ENCODE peak calls at places on chromosomes 7 and 10, in four cellular contexts. A is NCI-H1092; I is HEK293T; Q is stimulated activated CD8-positive, alpha-beta memory T cell treated with anti-CD3 and anti-CD28 coated beads, Interleukin-15, amount 100 ng/mL, for 4 hours. S is an unnamed sample.

GRCh38 chr10:95787447-95787846 is 31.5 kb downstream of the ENTPD1 start:
- DNase-seq in A (no peak), I (no peak), Q (no peak), S (no peak)

GRCh38 chr7:54799792-54800191 is 40.8 kb upstream of the SEC61G start:
- DNase-seq in A (no peak), I (no peak), Q (no peak), S (no peak)

GRCh38 chr10:121088524-121088923 is 237.4 kb downstream of the WDR11 start:
- DNase-seq in A (no peak), I (peak), Q (no peak), S (no peak)

GRCh38 chr7:140402178-140402835 is 1.6 kb upstream of the RAB19 start:
- DNase-seq in A (no peak), I (no peak), Q (no peak), S (no peak)

GRCh38 chr10:80509403-80510161 is 28.1 kb upstream of the SH2D4B start:
- DNase-seq in A (no peak), I (no peak), Q (no peak), S (no peak)

GRCh38 chr7:80106498-80107113 is 28.0 kb upstream of the GNAI1 start:
- DNase-seq in A (no peak), I (no peak), Q (no peak), S (no peak)

GRCh38 chr7:73718438-73718881 is 1.0 kb downstream of the STX1A start:
- DNase-seq in A (no peak), I (no peak), Q (no peak), S (no peak)

GRCh38 chr10:77458986-77459590 is 178.5 kb downstream of the KCNMA1 start:
- DNase-seq in A (no peak), I (no peak), Q (no peak), S (no peak)

GRCh38 chr10:120824864-120825263 is 26.3 kb upstream of the WDR11 start:
- DNase-seq in A (no peak), I (peak), Q (no peak), S (peak)

GRCh38 chr7:129968592-129969383 is 16.0 kb upstream of the UBE2H start:
- DNase-seq in A (no peak), I (no peak), Q (no peak), S (no peak)

GRCh38 chr10:29253096-29254029 is 35.5 kb upstream of the LYZL1 start:
- DNase-seq in A (no peak), I (no peak), Q (no peak), S (no peak)

GRCh38 chr10:122294511-122295422 is 23.7 kb downstream of the BTBD16 start:
- DNase-seq in A (no peak), I (no peak), Q (no peak), S (no peak)

GRCh38 chr10:14382531-14382930 is 51.8 kb upstream of the FRMD4A start:
- DNase-seq in A (no peak), I (no peak), Q (no peak), S (no peak)

GRCh38 chr7:12436896-12437535 is 33.4 kb upstream of the VWDE start:
- DNase-seq in A (peak), I (no peak), Q (no peak), S (no peak)

S was measured in erythroblast.